ENCODE peak calls at places on chromosomes 11 and 22, in four cellular contexts. W is left ventricle myocardium inferior, A is psoas muscle, Z is H9. F is an unnamed sample.

GRCh38 chr22:20624161-20624616 is 116.8 kb downstream of the MED15 start:
- DNase-seq in W (no peak), A (no peak), Z (no peak), F (no peak)

GRCh38 chr22:31104869-31105268 is 2.5 kb downstream of the SELENOM start:
- DNase-seq in W (no peak), Z (peak), A (no peak), F (peak)

GRCh38 chr22:18152519-18152918 is 2.5 kb downstream of the USP18 start:
- DNase-seq in A (no peak), W (no peak), Z (no peak), F (no peak)

GRCh38 chr22:39431821-39432251 is 25.0 kb upstream of the MGAT3 start:
- DNase-seq in W (peak), Z (no peak), A (peak), F (no peak)

GRCh38 chr22:43510226-43511070 is 98.6 kb downstream of the MPPED1 start:
- DNase-seq in A (no peak), Z (no peak), W (no peak), F (no peak)

GRCh38 chr11:133491680-133492383 is 40.5 kb downstream of the OPCML start:
- DNase-seq in W (no peak), Z (no peak), A (no peak), F (no peak)

GRCh38 chr11:20258496-20258895 is 98.2 kb upstream of the DBX1 start:
- DNase-seq in W (no peak), Z (no peak), A (no peak), F (no peak)

GRCh38 chr11:1625541-1625940 is 3.6 kb upstream of the KRTAP5-4 start:
- DNase-seq in Z (no peak), W (no peak), A (no peak), F (no peak)

GRCh38 chr11:133072366-133072765 is 459.9 kb downstream of the OPCML start:
- DNase-seq in Z (no peak), A (no peak), W (no peak), F (no peak)

GRCh38 chr11:61844909-61845565 is 16.9 kb downstream of the FADS2 start:
- DNase-seq in A (no peak), W (no peak), Z (no peak), F (no peak)

GRCh38 chr11:117121176-117121575 is 22.9 kb upstream of the PAFAH1B2 start:
- DNase-seq in A (no peak), W (no peak), Z (no peak), F (no peak)

GRCh38 chr11:13970986-13971385 is 8.5 kb downstream of the SPON1 start:
- DNase-seq in W (no peak), A (no peak), Z (peak), F (no peak)

GRCh38 chr22:48205790-48206189 is 1443.3 kb downstream of the TBC1D22A start:
- DNase-seq in Z (no peak), W (no peak), A (no peak), F (no peak)

GRCh38 chr22:42635531-42635930 is 4.9 kb downstream of the ATP5MGL start:
- DNase-seq in Z (no peak), A (peak), W (peak), F (no peak)

GRCh38 chr11:86219291-86220193 is 25.0 kb upstream of the EED start:
- DNase-seq in W (no peak), Z (no peak), A (no peak), F (no peak)

GRCh38 chr11:78050964-78051831 is 12.5 kb upstream of the THRSP start:
- DNase-seq in W (no peak), Z (peak), A (no peak), F (no peak)

GRCh38 chr22:39570665-39571064 is at the start of gene CACNA1I:
- DNase-seq in A (no peak), W (no peak), Z (no peak), F (no peak)

GRCh38 chr11:68369756-68370155 is 57.4 kb downstream of the LRP5 start:
- DNase-seq in W (no peak), A (no peak), Z (no peak), F (no peak)

GRCh38 chr22:34055525-34056200 is 135.4 kb upstream of the LARGE1 start:
- DNase-seq in A (no peak), W (no peak), Z (peak), F (peak)

GRCh38 chr22:50267591-50268390 is 2.4 kb downstream of the MAPK11 start:
- DNase-seq in Z (peak), A (peak), W (peak), F (no peak)

GRCh38 chr22:48517039-48518030 is 1310.3 kb downstream of the BRD1 start:
- DNase-seq in Z (no peak), A (no peak), W (no peak), F (no peak)

GRCh38 chr11:133176748-133177147 is 355.6 kb downstream of the OPCML start:
- DNase-seq in Z (no peak), A (no peak), W (no peak), F (no peak)

GRCh38 chr11:17351510-17352176 is at the start of gene NCR3LG1:
- DNase-seq in A (peak), Z (peak), W (peak), F (peak)

GRCh38 chr11:17352925-17353227 is 1.3 kb downstream of the NCR3LG1 start:
- DNase-seq in W (peak), Z (peak), A (peak), F (peak)

GRCh38 chr11:17350455-17351170 is 987 bp upstream of the NCR3LG1 start:
- DNase-seq in Z (no peak), A (no peak), W (no peak), F (no peak)

GRCh38 chr11:17353228-17354021 is 1.8 kb downstream of the NCR3LG1 start:
- DNase-seq in Z (peak), A (peak), W (peak), F (peak)

DNA sequence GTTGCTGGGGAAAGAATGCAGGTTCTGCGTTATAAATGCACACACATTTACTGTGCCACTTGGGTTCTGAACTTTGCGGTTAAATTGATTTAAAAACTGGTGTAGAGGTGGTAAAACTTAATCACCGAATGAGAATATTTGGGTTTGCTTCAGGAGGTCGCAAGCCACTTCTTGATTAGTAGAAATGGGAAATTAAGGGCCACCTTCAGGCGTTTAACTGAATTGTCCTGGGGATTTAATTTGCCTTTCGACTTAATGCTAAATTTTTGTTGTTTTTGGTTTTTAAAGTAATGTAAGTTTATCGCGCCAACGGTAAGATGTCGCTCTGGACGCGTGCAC is 460 bp upstream of the NCR3LG1 start:
- DNase-seq in W (no peak), Z (no peak), A (no peak), F (no peak)
- TF ChIP-seq CTCF in W (peak), Z (peak), A (no peak), F (no peak)

GRCh38 chr11:63574856-63575602 is 11.8 kb upstream of the PLAAT2 start:
- DNase-seq in A (peak), Z (peak), W (peak), F (no peak)

GRCh38 chr11:63572026-63572688 is 9.0 kb upstream of the PLAAT2 start:
- DNase-seq in Z (peak), A (no peak), W (no peak), F (no peak)

GRCh38 chr11:63569570-63569969 is 6.4 kb upstream of the PLAAT2 start:
- DNase-seq in W (no peak), Z (peak), A (no peak), F (no peak)

DNA sequence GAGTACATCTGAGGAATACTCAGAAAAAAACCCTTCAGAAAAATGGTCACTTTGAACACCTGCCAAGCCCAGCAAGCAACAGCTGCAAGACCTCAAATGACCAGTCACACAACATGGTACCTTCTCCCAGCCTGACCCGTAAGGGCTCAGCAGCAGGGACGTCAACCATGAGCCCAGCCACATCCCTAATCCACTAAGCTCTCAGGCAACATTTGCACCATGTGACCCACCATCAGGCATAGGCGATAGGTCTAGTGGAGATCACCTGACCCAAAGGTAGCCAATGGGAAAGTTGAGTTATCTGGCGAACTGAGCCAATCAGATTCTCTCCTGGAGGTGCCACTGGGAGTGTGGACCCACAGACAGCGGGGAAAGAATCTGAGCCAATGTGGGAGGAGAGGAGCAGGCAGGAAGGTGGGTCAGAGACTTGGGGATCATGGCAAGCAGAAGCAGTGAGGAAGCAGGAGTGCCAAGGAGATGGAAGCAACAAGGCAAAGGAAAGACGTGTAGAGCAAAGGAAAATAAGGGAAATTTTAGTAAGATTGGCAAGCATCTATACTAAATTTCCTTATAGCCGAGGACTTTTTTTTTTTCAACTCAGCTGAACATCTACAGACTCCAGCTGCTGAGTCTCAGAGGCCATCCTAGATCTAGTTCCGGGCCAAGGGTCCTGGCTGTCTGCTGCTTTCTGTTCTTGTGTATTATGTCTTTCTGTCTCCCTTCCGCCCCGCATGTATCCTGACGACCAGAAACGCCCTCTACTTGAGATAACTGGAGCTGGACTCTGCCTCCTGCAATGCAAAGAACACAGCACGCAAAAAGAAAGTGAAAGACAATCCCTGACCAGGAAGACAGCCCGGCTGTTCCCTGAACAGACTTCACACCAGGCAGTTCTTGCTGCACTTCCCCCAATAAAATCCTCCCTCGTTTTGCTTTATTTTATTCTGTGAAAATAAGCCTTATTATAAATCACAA is 11.0 kb upstream of the PLAAT2 start:
- DNase-seq in Z (peak), A (peak), W (peak), F (no peak)
- TF ChIP-seq CTCF in Z (no peak), A (no peak), W (peak), F (no peak)

GRCh38 chr11:115104851-115105453 is 399.3 kb downstream of the CADM1 start:
- DNase-seq in A (no peak), Z (no peak), W (no peak), F (no peak)

GRCh38 chr11:115100706-115101105 is 403.5 kb downstream of the CADM1 start:
- DNase-seq in Z (no peak), A (no peak), W (no peak), F (no peak)

GRCh38 chr11:115098037-115098436 is 406.2 kb downstream of the CADM1 start:
- DNase-seq in W (no peak), A (no peak), Z (no peak), F (no peak)

GRCh38 chr11:115103921-115104320 is 400.3 kb downstream of the CADM1 start:
- DNase-seq in W (no peak), Z (no peak), A (no peak), F (no peak)
- TF ChIP-seq CTCF in W (no peak), Z (peak), A (no peak), F (peak)

GRCh38 chr22:37225481-37225880 is 13.2 kb upstream of the SSTR3 start:
- DNase-seq in Z (no peak), A (no peak), W (no peak), F (no peak)
- TF ChIP-seq CTCF in Z (peak), A (no peak), W (no peak), F (no peak)

GRCh38 chr22:46114518-46115387 is 35.6 kb upstream of the PPARA start:
- DNase-seq in W (no peak), A (no peak), Z (no peak), F (no peak)
- TF ChIP-seq CTCF in W (peak), A (no peak), Z (no peak), F (no peak)

DNA sequence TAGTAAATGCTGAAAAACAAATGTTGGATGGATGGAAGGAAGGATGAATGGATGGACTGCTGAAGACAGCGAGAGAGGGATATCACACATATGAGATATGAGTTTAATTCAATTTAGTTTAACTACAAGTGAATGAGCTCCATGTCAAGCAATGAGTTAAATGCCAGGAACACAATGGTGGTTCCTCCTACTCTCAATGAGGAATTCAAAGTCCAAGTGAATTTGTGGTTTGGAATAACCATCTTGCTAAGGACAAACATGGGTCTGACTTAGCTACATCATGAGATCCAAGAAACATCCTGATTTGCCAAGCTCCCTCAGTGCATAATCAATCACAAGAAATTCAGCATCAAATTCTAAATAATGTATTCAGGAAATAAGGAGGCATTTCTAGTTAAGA is 26.1 kb upstream of the PPP2R1B start:
- DNase-seq in A (no peak), Z (no peak), W (no peak), F (no peak)
- TF ChIP-seq CTCF in A (no peak), Z (no peak), W (no peak), F (no peak)

GRCh38 chr11:75083217-75083605 is 13.5 kb downstream of the OR2AT4 start:
- DNase-seq in Z (no peak), W (no peak), A (no peak), F (no peak)
- TF ChIP-seq CTCF in Z (no peak), W (no peak), A (no peak), F (no peak)

GRCh38 chr11:3047637-3048036 is 9.6 kb downstream of the CARS1 start:
- DNase-seq in W (no peak), Z (no peak), A (no peak), F (no peak)

GRCh38 chr11:3052109-3052479 is 5.1 kb downstream of the CARS1 start:
- DNase-seq in A (no peak), Z (no peak), W (no peak), F (no peak)

GRCh38 chr11:3051435-3052108 is 5.7 kb downstream of the CARS1 start:
- DNase-seq in Z (no peak), W (no peak), A (no peak), F (no peak)

GRCh38 chr11:3050386-3051325 is 6.6 kb downstream of the CARS1 start:
- DNase-seq in A (no peak), Z (no peak), W (no peak), F (no peak)

GRCh38 chr11:3049430-3050243 is 7.6 kb downstream of the CARS1 start:
- DNase-seq in W (peak), A (peak), Z (no peak), F (no peak)
- TF ChIP-seq CTCF in W (peak), A (peak), Z (no peak), F (no peak)

DNA sequence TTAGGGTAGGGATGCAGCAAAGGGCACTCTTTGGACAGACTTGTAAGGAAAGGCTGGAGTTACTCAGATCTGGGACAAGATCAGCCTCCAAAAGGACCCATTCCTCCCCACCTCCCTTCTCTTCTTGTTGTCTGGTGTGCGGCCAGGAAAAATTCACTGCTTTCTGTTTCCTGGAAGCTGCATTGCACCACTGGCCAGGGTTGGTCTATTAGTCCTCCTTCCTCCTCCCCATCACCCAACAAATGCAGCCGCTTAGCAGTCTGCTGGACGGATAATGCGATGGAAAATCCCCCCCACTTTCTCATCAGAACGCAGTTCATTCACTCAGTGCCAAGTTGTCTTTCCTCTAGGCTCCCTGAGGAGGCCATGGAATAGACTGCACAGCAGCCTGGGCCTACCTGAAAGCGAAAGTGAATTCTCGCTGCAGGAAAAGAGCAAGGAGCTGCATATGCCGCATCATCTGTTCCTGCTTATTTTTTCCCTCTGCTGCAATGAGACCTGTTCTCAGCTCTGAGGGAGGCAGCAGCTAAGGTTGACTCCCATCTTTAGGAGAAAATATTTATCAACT is 513.5 kb downstream of the METTL15 start:
- DNase-seq in Z (no peak), A (no peak), W (no peak), F (no peak)
- TF ChIP-seq CTCF in Z (no peak), A (no peak), W (no peak), F (no peak)